ENCODE peak calls at places on chromosomes 13 and 19, in nine cellular contexts. K, H, C, M, P, N, Z, Y and G are unnamed samples.

GRCh38 chr19:49530708-49531107 is 2.9 kb downstream of the RCN3 start:
- DNase-seq in K (no peak), N (no peak), P (no peak), Y (no peak), M (no peak), Z (no peak), H (no peak), C (no peak), G (no peak)

GRCh38 chr13:78660130-78660857 is 1.3 kb upstream of the OBI1 start:
- DNase-seq in M (no peak), H (peak), C (no peak), N (no peak), K (peak), P (peak), Z (no peak), Y (no peak), G (no peak)

GRCh38 chr19:29882719-29883105 is 59.3 kb upstream of the URI1 start:
- DNase-seq in Z (no peak), M (no peak), C (no peak), P (no peak), N (no peak), H (no peak), Y (no peak), K (no peak), G (no peak)

GRCh38 chr19:14059093-14059480 is 2.8 kb downstream of the PALM3 start:
- DNase-seq in N (peak), K (no peak), Y (no peak), H (no peak), Z (peak), M (no peak), C (no peak), P (peak), G (no peak)

GRCh38 chr13:49784886-49785570 is 7.5 kb downstream of the KPNA3 start:
- DNase-seq in Y (no peak), N (no peak), P (no peak), C (peak), M (no peak), H (no peak), K (peak), Z (no peak), G (no peak)

GRCh38 chr19:15769586-15769985 is 17.9 kb upstream of the OR10H5 start:
- DNase-seq in K (no peak), Z (no peak), C (no peak), N (no peak), P (no peak), Y (no peak), M (no peak), H (no peak), G (peak)

GRCh38 chr19:54551950-54552912 is 21.4 kb upstream of the LILRA2 start:
- DNase-seq in Y (no peak), C (no peak), K (no peak), N (no peak), P (no peak), H (peak), Z (no peak), M (no peak), G (peak)

GRCh38 chr13:71618154-71618553 is 248.8 kb downstream of the DACH1 start:
- DNase-seq in M (no peak), K (peak), H (no peak), Z (no peak), Y (no peak), C (no peak), N (no peak), P (no peak), G (no peak)

GRCh38 chr19:38710928-38711725 is 33.1 kb downstream of the CAPN12 start:
- DNase-seq in H (no peak), Z (no peak), Y (no peak), M (no peak), P (no peak), K (no peak), N (no peak), C (no peak), G (no peak)

GRCh38 chr19:45670670-45671453 is 2.8 kb downstream of the GIPR start:
- DNase-seq in M (peak), P (peak), N (peak), C (no peak), Y (peak), K (peak), Z (no peak), H (no peak), G (no peak)

GRCh38 chr19:45883881-45884681 is 1.9 kb downstream of the IRF2BP1 start:
- DNase-seq in M (no peak), K (no peak), C (no peak), H (no peak), Z (no peak), N (no peak), Y (peak), P (no peak), G (no peak)

GRCh38 chr13:47258384-47258783 is 361.5 kb upstream of the HTR2A start:
- DNase-seq in P (no peak), M (no peak), Y (no peak), K (no peak), C (no peak), H (no peak), Z (no peak), N (no peak), G (peak)

GRCh38 chr19:19459707-19460251 is 54.3 kb downstream of the GATAD2A start:
- DNase-seq in M (no peak), K (peak), Y (no peak), H (no peak), N (peak), P (peak), C (no peak), Z (peak), G (no peak)

GRCh38 chr13:77902319-77902963 is 16.2 kb downstream of the EDNRB start:
- DNase-seq in K (no peak), C (no peak), Z (no peak), N (no peak), M (no peak), P (no peak), H (no peak), Y (no peak), G (no peak)

GRCh38 chr13:101711307-101712025 is 259.0 kb downstream of the ITGBL1 start:
- DNase-seq in N (no peak), Y (no peak), H (no peak), Z (no peak), K (peak), P (no peak), C (no peak), M (no peak), G (no peak)

GRCh38 chr19:10095948-10096614 is 6.4 kb downstream of the ANGPTL6 start:
- DNase-seq in K (peak), N (peak), H (peak), M (peak), Z (peak), C (peak), Y (peak), P (peak), G (peak)

GRCh38 chr19:54576411-54576976 is 2.9 kb downstream of the LILRA2 start:
- DNase-seq in Y (peak), H (no peak), K (no peak), N (no peak), M (no peak), C (no peak), Z (no peak), P (no peak), G (peak)

GRCh38 chr19:21314676-21315075 is 14.5 kb downstream of the ZNF708 start:
- DNase-seq in H (no peak), M (no peak), P (no peak), Y (no peak), K (peak), C (no peak), N (no peak), Z (no peak), G (no peak)

GRCh38 chr13:49563513-49563912 is 21.8 kb downstream of the RCBTB1 start:
- DNase-seq in C (no peak), K (peak), N (no peak), Z (no peak), H (no peak), Y (no peak), P (no peak), M (no peak), G (no peak)

GRCh38 chr13:80342541-80343371 is 1.8 kb upstream of the SPRY2 start:
- DNase-seq in Z (peak), M (no peak), Y (peak), N (peak), K (peak), C (peak), H (peak), P (peak), G (peak)

GRCh38 chr13:36129539-36129938 is 1.6 kb downstream of the DCLK1 start:
- DNase-seq in M (no peak), P (no peak), N (no peak), C (no peak), K (no peak), Y (no peak), Z (no peak), H (no peak), G (no peak)

GRCh38 chr13:36131215-36131930 is at the start of gene DCLK1:
- DNase-seq in K (peak), C (peak), H (peak), Y (peak), Z (no peak), P (no peak), N (no peak), M (no peak), G (no peak)

GRCh38 chr13:36130168-36130541 is 1.0 kb downstream of the DCLK1 start:
- DNase-seq in P (no peak), H (no peak), C (no peak), K (no peak), M (no peak), N (no peak), Z (no peak), Y (no peak), G (no peak)

GRCh38 chr13:36131931-36132297 is 732 bp upstream of the DCLK1 start:
- DNase-seq in H (peak), K (peak), P (no peak), Z (no peak), Y (peak), N (no peak), C (peak), M (no peak), G (no peak)

DNA sequence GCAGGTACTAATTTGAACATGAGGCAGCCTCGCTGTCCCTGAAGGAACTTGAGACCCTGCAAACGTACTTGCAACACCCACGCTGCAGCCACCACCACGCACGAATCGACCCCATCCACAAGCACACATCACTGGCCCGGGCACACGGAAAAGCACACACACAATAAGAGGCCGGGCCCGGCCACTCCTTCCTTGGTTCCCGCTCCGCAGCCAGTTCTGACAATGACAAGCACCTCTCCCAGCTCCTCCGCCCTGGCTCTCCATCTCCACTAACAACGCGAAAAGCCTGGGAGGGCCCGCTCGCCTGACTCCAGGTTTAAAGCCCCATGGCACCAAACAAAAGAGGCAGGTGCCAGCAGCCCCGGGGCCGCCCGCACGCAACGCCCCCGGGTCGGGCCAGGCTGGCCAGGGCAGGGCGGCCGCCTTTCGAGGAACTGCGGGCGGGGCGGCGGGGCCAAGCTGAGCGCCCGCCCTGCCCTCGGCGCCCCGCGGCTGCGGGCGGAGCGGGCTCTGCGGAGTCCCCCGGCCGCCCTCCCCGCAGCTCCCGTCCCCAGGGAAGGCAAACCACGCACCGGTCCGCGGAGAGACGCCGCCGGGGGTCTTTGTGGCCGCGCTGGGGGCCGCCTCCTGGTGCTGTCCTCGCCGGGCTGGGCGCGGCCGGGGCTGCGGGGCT is 504 bp downstream of the DCLK1 start:
- DNase-seq in Y (peak), M (no peak), H (peak), K (no peak), Z (no peak), C (no peak), N (no peak), P (no peak), G (no peak)
- H3K27ac ChIP-seq in Y (no peak), M (no peak), H (peak), K (no peak), Z (no peak), C (no peak), N (no peak), P (no peak), G (peak)

DNA sequence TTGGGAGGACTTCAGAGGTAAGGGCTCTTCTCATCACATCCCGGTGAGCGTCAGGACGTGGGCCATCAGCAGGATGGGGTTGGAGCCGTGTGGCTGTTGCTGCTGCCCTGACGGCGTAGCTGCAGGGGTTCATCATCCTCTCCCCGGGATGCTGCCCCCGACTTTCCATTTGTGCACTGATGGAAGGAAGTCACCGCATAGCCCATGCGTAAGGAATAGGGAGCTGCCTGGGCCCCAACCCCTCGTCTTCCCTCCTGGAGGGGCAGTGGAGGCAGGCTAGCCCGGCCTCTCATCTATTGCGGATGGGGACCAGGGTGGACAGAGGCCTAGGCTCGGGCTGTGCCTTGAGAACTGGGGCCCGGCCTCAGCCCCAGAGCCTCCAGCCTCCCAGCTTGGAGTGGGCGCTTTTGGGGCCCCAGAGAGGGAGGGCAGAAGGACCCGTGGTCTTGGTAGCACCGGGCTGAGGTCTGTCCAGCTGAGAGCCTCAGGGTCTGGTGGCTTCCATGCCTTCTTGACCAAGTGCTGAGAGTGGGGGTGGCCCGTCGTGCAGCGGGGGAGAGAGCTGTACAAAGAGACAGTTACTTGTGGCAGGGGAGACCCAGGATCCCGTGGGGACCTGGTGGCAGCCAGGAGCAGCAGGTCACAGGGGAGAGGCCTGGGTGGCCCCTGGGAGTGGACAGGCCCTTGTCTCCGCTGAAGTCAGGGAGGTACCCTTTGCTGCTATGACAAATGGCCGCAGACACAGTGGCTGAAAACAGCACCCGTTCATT is 44.0 kb downstream of the KDM4B start:
- DNase-seq in P (no peak), Z (no peak), C (no peak), H (no peak), K (no peak), M (no peak), N (no peak), Y (no peak), G (no peak)
- H3K27ac ChIP-seq in P (no peak), Z (no peak), C (no peak), H (no peak), K (no peak), M (no peak), N (no peak), Y (no peak), G (no peak)

DNA sequence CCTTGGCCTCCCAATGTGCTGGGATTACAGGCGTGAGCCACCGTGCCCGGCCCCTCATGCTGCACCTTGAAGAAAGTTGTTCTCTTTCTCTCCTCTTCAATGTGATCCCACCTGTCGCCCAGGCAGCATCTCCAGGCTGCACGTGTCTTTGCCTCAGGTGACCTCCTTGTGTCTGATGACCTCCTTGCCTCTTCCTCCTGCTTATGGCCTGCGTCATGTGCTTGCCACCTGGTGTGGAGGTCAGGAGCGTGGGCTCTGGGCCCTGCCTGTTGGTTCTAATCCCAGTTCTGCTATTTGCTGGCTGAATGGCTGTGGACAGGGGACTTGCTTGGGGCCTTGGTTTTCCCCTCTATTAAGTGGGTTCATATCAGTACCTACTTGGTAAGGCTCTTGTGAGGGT is 6.3 kb downstream of the BICRA start:
- DNase-seq in N (no peak), P (no peak), Y (no peak), H (no peak), C (peak), K (no peak), M (no peak), Z (no peak), G (no peak)
- H3K27ac ChIP-seq in N (no peak), P (no peak), Y (no peak), H (peak), C (peak), K (no peak), M (no peak), Z (no peak), G (no peak)

DNA sequence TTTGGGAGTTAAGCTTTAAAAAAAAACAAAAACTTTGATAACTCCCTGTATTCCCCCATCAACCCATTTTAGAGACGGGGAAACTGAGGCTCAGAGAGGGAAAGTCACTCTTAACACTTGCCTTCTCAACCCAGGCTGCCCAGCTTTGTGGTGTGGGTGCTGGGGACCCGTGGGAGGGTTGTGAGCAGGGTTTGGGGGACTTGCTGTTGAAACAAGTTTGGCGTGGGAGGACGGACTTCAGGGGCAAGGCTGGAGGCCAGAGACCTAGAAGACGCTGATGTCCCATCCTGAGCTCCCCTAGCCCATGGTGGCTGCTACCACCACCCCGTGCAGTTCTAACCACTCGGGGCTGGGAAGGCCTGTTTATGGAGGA is 747 bp upstream of the CACTIN start:
- DNase-seq in M (no peak), K (no peak), N (no peak), P (no peak), C (no peak), H (peak), Z (no peak), Y (no peak), G (no peak)
- H3K27ac ChIP-seq in M (no peak), K (no peak), N (peak), P (peak), C (peak), H (no peak), Z (no peak), Y (no peak), G (peak)

DNA sequence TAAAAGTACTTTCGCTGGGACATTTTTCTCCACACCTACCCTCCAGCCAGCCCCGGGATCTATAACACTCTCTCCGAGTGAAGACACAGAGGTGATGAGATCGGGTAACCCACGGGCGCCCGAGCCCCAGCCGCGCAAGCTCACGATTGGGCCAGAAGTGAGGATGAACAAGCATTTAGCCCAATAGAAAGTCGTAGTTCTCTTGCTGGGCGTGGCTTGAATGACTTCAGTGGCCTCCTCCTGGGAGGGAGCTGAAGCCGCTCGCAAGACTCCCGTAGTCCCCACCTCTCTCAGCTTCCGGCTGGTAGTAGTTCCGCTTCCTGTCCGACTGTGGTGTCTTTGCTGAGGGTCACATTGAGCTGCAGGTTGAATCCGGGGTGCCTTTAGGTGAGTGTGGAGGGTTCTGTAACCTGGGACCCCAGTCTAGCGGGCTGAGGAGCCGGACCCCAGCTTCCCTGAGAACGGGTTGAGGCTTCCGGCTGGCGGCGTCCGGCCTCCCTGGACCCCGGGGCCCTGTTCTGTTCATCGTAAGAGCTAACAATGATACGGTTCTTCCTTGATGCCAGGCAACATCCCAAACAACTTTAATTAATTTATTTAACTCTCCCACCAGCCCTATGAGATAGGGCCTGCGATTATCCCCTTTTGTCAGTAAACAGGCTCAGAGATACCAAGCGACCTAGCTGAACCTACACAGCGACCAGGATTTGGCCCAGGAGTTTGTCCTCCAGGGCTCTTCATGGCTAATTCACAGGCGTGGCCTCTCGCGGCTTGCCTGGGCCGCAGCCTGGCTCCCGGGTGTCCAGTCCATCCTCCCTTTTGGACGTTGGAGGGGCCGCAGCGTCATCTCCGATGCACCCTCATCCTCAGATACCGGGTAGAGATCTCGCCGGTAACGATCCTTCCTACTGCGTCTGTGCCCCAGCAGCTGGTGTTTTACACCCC is at the start of gene COX6B1:
- DNase-seq in M (peak), H (peak), K (peak), C (peak), N (peak), Z (peak), Y (peak), P (peak), G (peak)
- H3K27ac ChIP-seq in M (peak), H (peak), K (peak), C (peak), N (peak), Z (peak), Y (peak), P (peak), G (peak)

GRCh38 chr19:5070922-5071321 is 102.0 kb downstream of the KDM4B start:
- DNase-seq in Z (no peak), K (no peak), C (no peak), Y (no peak), H (no peak), P (no peak), N (no peak), M (no peak), G (no peak)
- H3K27ac ChIP-seq in Z (no peak), K (no peak), C (no peak), Y (no peak), H (no peak), P (no peak), N (no peak), M (no peak), G (no peak)

DNA sequence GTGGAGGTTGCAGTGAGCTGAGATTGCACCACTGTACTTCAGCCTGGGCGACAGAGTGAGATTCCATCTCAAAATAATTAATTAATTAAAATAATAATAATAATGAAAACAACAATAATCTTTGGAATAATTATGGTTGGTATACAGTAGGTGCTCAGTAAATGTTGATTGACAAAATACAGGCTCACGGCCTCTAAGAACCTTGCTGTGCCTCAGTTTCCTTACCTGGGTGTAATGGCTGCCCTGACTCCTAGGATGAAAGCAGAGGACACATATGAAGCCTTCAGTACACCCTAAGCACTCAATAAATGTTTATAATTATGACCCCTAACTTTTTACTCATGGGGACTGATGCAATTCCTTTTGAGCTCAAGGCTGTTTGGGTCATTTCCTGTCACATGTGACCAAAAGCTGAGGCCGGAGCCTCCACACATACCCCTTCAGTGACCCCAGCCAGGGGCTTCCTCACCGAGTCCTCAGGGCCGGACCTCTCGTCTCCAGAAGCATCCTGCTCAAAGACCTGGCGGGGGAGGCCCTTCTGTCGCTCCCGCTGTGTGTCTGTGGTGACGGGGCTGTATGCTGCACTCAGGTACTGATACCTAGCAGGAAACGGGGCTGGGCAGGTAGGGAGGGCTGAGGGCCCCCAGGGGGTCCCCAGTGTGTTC is 10.5 kb downstream of the DOCK6 start:
- DNase-seq in M (no peak), N (no peak), K (no peak), P (no peak), H (no peak), Z (no peak), C (no peak), Y (no peak), G (no peak)
- H3K27ac ChIP-seq in M (no peak), N (no peak), K (no peak), P (no peak), H (no peak), Z (no peak), C (peak), Y (peak), G (no peak)

GRCh38 chr19:4302238-4302630 is at the start of gene TMIGD2:
- DNase-seq in Z (peak), K (no peak), M (no peak), N (no peak), C (no peak), H (no peak), P (peak), Y (no peak), G (no peak)
- H3K27ac ChIP-seq in Z (peak), K (no peak), M (no peak), N (no peak), C (no peak), H (no peak), P (no peak), Y (no peak), G (no peak)